ENCODE peak calls at places on chromosomes 4 and X, in five cellular contexts. M is OCI-LY7, T is astrocyte of the spinal cord, F is uterus, O is cardiac fibroblast. H is an unnamed sample.
A peak's percentile ranks its signal among the peaks of the same experiment; 100 is the strongest.

GRCh38 chr4:152524429-152524828 is 11.5 kb downstream of the FBXW7 start:
- DNase-seq in M (no peak), O (no peak), F (no peak), T (no peak), H (no peak)

GRCh38 chr4:2662598-2662997 is 93.5 kb downstream of the TNIP2 start:
- DNase-seq in O (peak; percentile 97), T (peak; percentile 62), F (no peak), M (no peak), H (no peak)

GRCh38 chr4:40933272-40934053 is 183.7 kb downstream of the NSUN7 start:
- DNase-seq in M (no peak), O (peak; percentile 68), F (no peak), T (peak; percentile 66), H (no peak)

GRCh38 chr4:20015825-20016224 is 235.9 kb upstream of the SLIT2 start:
- DNase-seq in O (no peak), M (no peak), F (no peak), T (peak; percentile 13), H (no peak)

GRCh38 chr4:153602758-153603157 is 81.3 kb upstream of the TLR2 start:
- DNase-seq in T (no peak), F (no peak), M (no peak), O (no peak), H (no peak)

GRCh38 chrX:21678059-21678458 is 19.9 kb upstream of the KLHL34 start:
- DNase-seq in M (no peak), F (no peak), T (no peak), O (no peak), H (no peak)

GRCh38 chrX:12974797-12975669 is at the start of gene TMSB4X:
- DNase-seq in F (peak; percentile 84), T (peak; percentile 86), M (peak; percentile 87), O (peak; percentile 86), H (no peak)

GRCh38 chr4:110589297-110589696 is 33.6 kb downstream of the PITX2 start:
- DNase-seq in F (no peak), O (peak; percentile 19), M (no peak), T (no peak), H (no peak)

GRCh38 chr4:76016383-76016782 is 6.9 kb downstream of the CXCL10 start:
- DNase-seq in T (no peak), M (no peak), F (no peak), O (no peak), H (no peak)

GRCh38 chr4:92307886-92308285 is 4.1 kb downstream of the GRID2 start:
- DNase-seq in F (no peak), O (no peak), T (no peak), M (no peak), H (no peak)

GRCh38 chr4:41887821-41888699 is 47.2 kb upstream of the TMEM33 start:
- DNase-seq in F (no peak), O (peak; percentile 75), M (peak; percentile 55), T (peak; percentile 62), H (peak; percentile 29)

GRCh38 chrX:132217203-132218073 is 1.8 kb downstream of the RAP2C start:
- DNase-seq in O (peak; percentile 78), M (peak; percentile 84), T (peak; percentile 80), F (peak; percentile 66), H (no peak)
- TF ChIP-seq CTCF in O (no peak), M (no peak), T (no peak), F (no peak), H (no peak)

GRCh38 chr4:74822603-74823002 is 28.3 kb upstream of the BTC start:
- DNase-seq in M (no peak), T (no peak), F (no peak), O (no peak), H (no peak)

GRCh38 chr4:74823194-74823593 is 28.9 kb upstream of the BTC start:
- DNase-seq in O (no peak), F (no peak), M (no peak), T (no peak), H (no peak)

GRCh38 chr4:74821541-74821940 is 27.2 kb upstream of the BTC start:
- DNase-seq in T (no peak), O (no peak), F (no peak), M (no peak), H (no peak)
- TF ChIP-seq CTCF in T (no peak), O (no peak), F (no peak), M (no peak), H (no peak)

DNA sequence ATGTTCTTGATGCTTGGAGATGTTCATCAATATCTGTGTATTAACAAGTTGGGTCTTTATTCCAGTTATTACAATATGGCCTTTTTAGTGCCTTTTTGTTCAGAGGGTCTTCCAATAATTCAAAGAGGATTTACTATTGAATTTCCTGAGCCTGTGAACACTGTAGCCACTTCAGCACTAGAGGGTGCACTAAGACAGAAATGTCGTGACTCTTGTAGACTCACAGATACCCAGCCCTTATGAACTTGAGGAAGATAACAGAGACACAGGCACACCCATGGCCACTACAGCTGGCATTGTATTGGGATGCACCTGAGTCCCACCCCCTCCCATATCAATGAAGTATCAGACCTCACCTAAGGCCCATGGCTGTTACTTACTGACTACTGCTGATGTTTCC is 54.4 kb upstream of the ACTRT1 start:
- DNase-seq in M (peak; percentile 0), T (no peak), O (peak; percentile 0), F (no peak), H (no peak)
- TF ChIP-seq CTCF in M (peak; percentile 45), T (no peak), O (no peak), F (no peak), H (no peak)

GRCh38 chr4:67911128-67911527 is 27.3 kb upstream of the TMPRSS11D start:
- DNase-seq in F (no peak), M (no peak), T (no peak), O (no peak), H (no peak)

GRCh38 chr4:67912051-67912450 is 28.2 kb upstream of the TMPRSS11D start:
- DNase-seq in O (no peak), M (no peak), F (no peak), T (no peak), H (no peak)

GRCh38 chr4:67911638-67912037 is 27.8 kb upstream of the TMPRSS11D start:
- DNase-seq in M (no peak), T (no peak), O (no peak), F (no peak), H (no peak)

GRCh38 chr4:67907650-67908049 is 23.8 kb upstream of the TMPRSS11D start:
- DNase-seq in T (no peak), O (no peak), F (no peak), M (no peak), H (no peak)

GRCh38 chr4:67909910-67910905 is 26.4 kb upstream of the TMPRSS11D start:
- DNase-seq in F (no peak), M (peak; percentile 44), O (peak; percentile 57), T (peak; percentile 35), H (no peak)
- TF ChIP-seq CTCF in F (no peak), M (peak; percentile 92), O (peak; percentile 57), T (peak; percentile 61), H (peak; percentile 37)

DNA sequence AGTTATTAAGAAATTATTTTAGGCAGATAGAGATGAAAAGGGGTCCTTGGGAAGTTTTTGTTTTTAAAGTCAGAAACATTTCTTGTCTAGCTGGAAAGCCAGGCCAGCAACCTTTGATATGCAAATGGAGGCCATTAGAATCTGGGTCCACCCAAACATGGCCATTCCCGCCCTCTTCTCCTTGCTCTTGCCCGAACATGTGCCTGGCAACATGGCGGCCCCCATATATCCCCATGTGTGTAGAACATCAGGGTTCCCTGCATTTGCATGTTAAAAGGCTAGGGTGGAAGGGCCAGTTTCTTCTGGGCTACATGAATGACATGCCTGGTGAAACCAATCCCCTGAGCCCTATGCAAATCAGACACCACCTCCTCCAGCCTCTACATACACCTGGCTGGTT is 80.8 kb upstream of the PLAC8 start:
- DNase-seq in M (no peak), T (no peak), F (no peak), O (no peak), H (no peak)
- TF ChIP-seq CTCF in M (no peak), T (no peak), F (no peak), O (no peak), H (no peak)